ENCODE peak calls at places on chromosome 1, in five cellular contexts. O is Panc1, M is GM23338, Q is fibroblast of lung, E is psoas muscle. B is an unnamed sample. For H3K36me3 and H3K27me3, the result is how much of the 10 kb centered on the place peaks cover.

GRCh38 chr1:207336559-207337467 is 15.3 kb downstream of the CD55 start:
- DNase-seq in Q (peak), E (no peak), O (no peak), M (no peak), B (no peak)

GRCh38 chr1:81836007-81836626 is 35.4 kb downstream of the ADGRL2 start:
- DNase-seq in E (no peak), M (no peak), Q (peak), O (no peak), B (no peak)

GRCh38 chr1:76450229-76450628 is 375.7 kb downstream of the ST6GALNAC3 start:
- DNase-seq in M (no peak), E (no peak), Q (no peak), O (no peak), B (no peak)

GRCh38 chr1:43152866-43153265 is 19.2 kb downstream of the EBNA1BP2 start:
- DNase-seq in Q (peak), M (peak), E (no peak), O (no peak), B (no peak)

GRCh38 chr1:85628791-85629531 is 48.4 kb downstream of the CCN1 start:
- DNase-seq in E (peak), M (peak), O (peak), Q (peak), B (peak)

GRCh38 chr1:83990734-83991133 is 8.2 kb downstream of the TTLL7 start:
- DNase-seq in E (no peak), O (no peak), M (no peak), Q (no peak), B (no peak)

GRCh38 chr1:108880850-108881249 is 4.1 kb downstream of the GPSM2 start:
- DNase-seq in O (no peak), E (no peak), M (no peak), Q (peak), B (no peak)

GRCh38 chr1:9628541-9629444 is 22.7 kb upstream of the PIK3CD start:
- DNase-seq in O (no peak), Q (no peak), E (no peak), M (no peak), B (peak)

GRCh38 chr1:26602378-26602959 is 72.9 kb downstream of the RPS6KA1 start:
- DNase-seq in O (peak), Q (peak), M (peak), E (no peak), B (peak)

GRCh38 chr1:58664881-58665280 is 35.0 kb downstream of the MYSM1 start:
- DNase-seq in E (no peak), O (no peak), M (no peak), Q (no peak), B (no peak)

GRCh38 chr1:223665592-223666312 is at the start of gene CAPN8:
- DNase-seq in E (no peak), M (no peak), Q (no peak), O (no peak), B (no peak)

GRCh38 chr1:26626994-26627393 is 68.8 kb upstream of the ARID1A start:
- DNase-seq in E (no peak), Q (peak), O (no peak), M (no peak), B (no peak)

GRCh38 chr1:157110686-157111085 is 11.1 kb upstream of the ETV3L start:
- DNase-seq in E (no peak), O (no peak), M (no peak), Q (no peak), B (no peak)

GRCh38 chr1:100036718-100037664 is 67.2 kb downstream of the SLC35A3 start:
- DNase-seq in O (no peak), M (peak), Q (peak), E (no peak), B (peak)

GRCh38 chr1:174408142-174408541 is 39.6 kb upstream of the GPR52 start:
- DNase-seq in E (no peak), Q (no peak), M (no peak), O (no peak), B (no peak)

GRCh38 chr1:162629651-162630050 is 2.6 kb upstream of the DDR2 start:
- DNase-seq in E (no peak), M (no peak), O (no peak), Q (peak), B (no peak)

GRCh38 chr1:240092301-240093119 is 827 bp downstream of the FMN2 start:
- DNase-seq in O (no peak), M (peak), E (no peak), Q (peak), B (peak)

GRCh38 chr1:67432745-67433144 is 2.5 kb upstream of the SERBP1 start:
- DNase-seq in M (no peak), Q (no peak), E (no peak), O (no peak), B (no peak)

GRCh38 chr1:50419192-50419906 is 3.9 kb downstream of the DMRTA2 start:
- DNase-seq in E (no peak), M (peak), Q (no peak), O (no peak), B (peak)

GRCh38 chr1:36771222-36771621 is 263.1 kb downstream of the GRIK3 start:
- DNase-seq in E (no peak), Q (no peak), M (peak), O (no peak), B (peak)

GRCh38 chr1:206470692-206471414 is 577 bp downstream of the IKBKE start:
- DNase-seq in E (no peak), M (peak), O (no peak), Q (peak), B (peak)

GRCh38 chr1:69436151-69436550 is 131.6 kb upstream of the LRRC7 start:
- DNase-seq in M (no peak), O (no peak), E (no peak), Q (no peak), B (no peak)

GRCh38 chr1:182608850-182609610 is 4.8 kb upstream of the RGS16 start:
- DNase-seq in E (no peak), Q (no peak), O (no peak), M (no peak), B (no peak)

GRCh38 chr1:29297476-29297875 is 61.2 kb downstream of the PTPRU start:
- DNase-seq in O (no peak), E (no peak), Q (no peak), M (no peak), B (no peak)

GRCh38 chr1:116525440-116525839 is 45.4 kb downstream of the CD58 start:
- DNase-seq in Q (no peak), E (no peak), O (no peak), M (no peak), B (no peak)

GRCh38 chr1:111270781-111271463 is 19.7 kb upstream of the CHIA start:
- DNase-seq in O (no peak), M (peak), Q (no peak), E (no peak), B (peak)

GRCh38 chr1:36805979-36806640 is 228.2 kb downstream of the GRIK3 start:
- DNase-seq in O (no peak), E (no peak), Q (no peak), M (no peak), B (no peak)

GRCh38 chr1:56798053-56798471 is 21.1 kb downstream of the FYB2 start:
- DNase-seq in Q (peak), O (no peak), M (peak), E (no peak), B (peak)

DNA sequence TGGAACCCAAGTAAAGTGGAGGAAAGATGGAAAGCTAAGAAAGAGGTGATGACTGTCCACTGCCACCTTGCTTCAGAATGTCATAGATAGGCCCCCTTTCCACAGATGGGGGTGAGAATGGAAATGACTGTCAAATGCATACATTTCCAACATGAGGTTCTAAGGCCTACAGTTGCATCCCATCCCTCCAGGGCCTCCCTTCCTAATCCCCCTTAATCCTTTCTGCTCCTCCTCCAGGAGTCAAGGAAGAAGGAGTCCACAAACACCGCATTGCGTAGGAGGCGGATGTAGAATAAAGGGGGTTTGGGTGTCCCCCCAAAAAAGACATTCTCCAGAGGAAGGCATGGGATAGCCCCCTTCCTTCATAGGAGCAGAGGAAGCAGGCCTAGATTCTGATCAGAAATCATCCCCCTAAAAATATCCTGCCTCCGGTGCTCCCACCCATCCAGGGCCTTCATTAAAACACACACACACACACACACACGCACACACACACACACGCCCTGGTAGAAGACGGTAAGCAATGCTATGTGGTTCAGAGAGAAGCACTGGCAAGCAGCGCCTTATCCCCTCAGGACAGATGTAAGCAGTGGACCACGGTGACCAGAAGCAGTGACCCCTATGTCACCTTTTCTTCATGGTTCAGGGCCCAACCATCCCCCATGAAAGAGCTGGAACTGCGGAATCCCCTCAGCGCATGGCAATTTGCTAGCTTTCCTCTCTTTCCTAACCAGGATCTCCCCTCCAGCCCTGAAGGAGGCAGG is 2.0 kb downstream of the SV2A start:
- DNase-seq in E (no peak), Q (no peak), M (no peak), O (no peak), B (no peak)
- H3K4me3 ChIP-seq in E (no peak), Q (no peak), M (peak), O (no peak), B (no peak)

GRCh38 chr1:44294588-44295007 is 60.5 kb downstream of the ERI3 start:
- DNase-seq in Q (peak), M (peak), O (no peak), E (peak), B (peak)

GRCh38 chr1:44296794-44297193 is 58.3 kb downstream of the ERI3 start:
- DNase-seq in M (no peak), Q (no peak), E (no peak), O (no peak), B (no peak)

GRCh38 chr1:44296067-44296466 is 59.0 kb downstream of the ERI3 start:
- DNase-seq in M (no peak), O (no peak), Q (no peak), E (no peak), B (no peak)

GRCh38 chr1:44300882-44301281 is 54.2 kb downstream of the ERI3 start:
- DNase-seq in O (no peak), Q (no peak), E (no peak), M (no peak), B (no peak)

GRCh38 chr1:44297695-44298400 is 57.2 kb downstream of the ERI3 start:
- DNase-seq in Q (no peak), E (no peak), M (no peak), O (no peak), B (no peak)
- H3K36me3 ChIP-seq in Q (under half), E (under half), M (under half), O (under half), B (under half)

GRCh38 chr1:3393024-3393986 is 61.2 kb upstream of the ARHGEF16 start:
- DNase-seq in O (no peak), M (peak), E (no peak), Q (no peak), B (peak)
- H3K27me3 ChIP-seq in O (under half), M (under half), E (half or more), Q (under half), B (under half)

DNA sequence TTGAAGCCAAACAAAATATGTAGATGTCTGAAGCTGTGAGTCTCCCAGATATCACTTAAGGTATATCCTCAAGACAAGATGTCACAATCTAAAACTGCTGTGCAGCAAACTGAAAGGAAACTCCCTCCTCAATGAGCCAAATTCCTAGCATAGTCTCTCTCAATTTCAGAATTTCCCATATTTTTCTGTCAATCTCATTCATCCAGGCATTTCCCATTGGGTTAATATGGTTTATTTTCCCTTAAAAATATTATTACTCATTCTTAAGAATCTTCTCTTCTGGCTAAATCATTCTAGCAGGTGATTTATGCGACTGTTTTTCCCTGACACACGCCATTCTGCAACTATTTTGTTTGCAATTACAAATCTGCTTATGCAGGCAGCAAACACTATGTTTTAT is 70.0 kb downstream of the TNFSF4 start:
- DNase-seq in O (no peak), E (no peak), Q (no peak), M (no peak), B (no peak)
- H3K4me3 ChIP-seq in O (no peak), E (no peak), Q (no peak), M (no peak), B (no peak)

DNA sequence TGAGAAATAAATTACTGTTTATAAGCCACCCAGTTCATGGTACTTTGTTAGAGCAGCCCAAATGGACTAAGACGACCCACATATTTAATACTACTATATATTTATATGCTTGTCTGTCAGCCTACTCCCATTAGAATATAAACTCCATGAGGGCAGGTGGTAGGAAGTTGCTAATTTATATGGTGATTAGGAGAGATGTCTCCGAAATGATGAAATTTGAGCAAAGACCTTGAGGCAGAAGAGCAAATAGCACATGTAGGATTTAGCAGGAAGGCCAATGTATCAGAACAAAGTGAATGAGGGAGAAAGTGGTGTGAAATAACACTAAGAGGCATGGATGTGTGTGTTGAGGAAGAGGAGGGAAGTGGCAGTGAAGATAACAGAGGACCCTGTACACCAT is 10.6 kb upstream of the SLFNL1 start:
- DNase-seq in O (no peak), M (no peak), Q (no peak), E (no peak), B (no peak)
- H3K36me3 ChIP-seq in O (under half), M (under half), Q (under half), E (half or more), B (under half)

GRCh38 chr1:109907190-109907774 is 3.4 kb upstream of the CSF1 start:
- DNase-seq in O (no peak), M (no peak), E (no peak), Q (no peak), B (no peak)
- H3K27me3 ChIP-seq in O (under half), M (under half), E (under half), Q (under half), B (under half)